ENCODE peak calls at places on chromosome 12, in eight cellular contexts. One of them, this sample, is unnamed.

GRCh38 chr12:123532808-123533649 is 490 bp downstream of the RILPL1 start:
- DNase-seq in PC-9: peak; percentile 37
- DNase-seq in SK-N-SH: no peak
- DNase-seq in GM23248: peak; percentile 74
- DNase-seq in PC-3: peak; percentile 17
- DNase-seq in Karpas-422: no peak
- DNase-seq in GM23338: peak; percentile 76
- DNase-seq in HCT116: no peak
- DNase-seq in this sample: peak; percentile 55

GRCh38 chr12:89566615-89567014 is 40.8 kb upstream of the POC1B start:
- DNase-seq in PC-9: no peak
- DNase-seq in SK-N-SH: no peak
- DNase-seq in GM23248: peak; percentile 77
- DNase-seq in PC-3: no peak
- DNase-seq in Karpas-422: no peak
- DNase-seq in GM23338: no peak
- DNase-seq in HCT116: no peak
- DNase-seq in this sample: no peak

GRCh38 chr12:10227648-10228047 is 15.0 kb downstream of the GABARAPL1 start:
- DNase-seq in PC-9: no peak
- DNase-seq in SK-N-SH: no peak
- DNase-seq in GM23248: no peak
- DNase-seq in PC-3: no peak
- DNase-seq in Karpas-422: no peak
- DNase-seq in GM23338: no peak
- DNase-seq in HCT116: no peak
- DNase-seq in this sample: no peak

GRCh38 chr12:9404469-9405260 is 196.5 kb upstream of the PZP start:
- DNase-seq in PC-9: no peak
- DNase-seq in SK-N-SH: peak; percentile 60
- DNase-seq in GM23248: peak; percentile 13
- DNase-seq in PC-3: no peak
- DNase-seq in Karpas-422: no peak
- DNase-seq in GM23338: no peak
- DNase-seq in HCT116: no peak
- DNase-seq in this sample: peak; percentile 19

GRCh38 chr12:90338365-90338764 is 616.6 kb downstream of the CCER1 start:
- DNase-seq in PC-9: no peak
- DNase-seq in SK-N-SH: no peak
- DNase-seq in GM23248: no peak
- DNase-seq in PC-3: no peak
- DNase-seq in Karpas-422: no peak
- DNase-seq in GM23338: peak; percentile 73
- DNase-seq in HCT116: no peak
- DNase-seq in this sample: no peak

GRCh38 chr12:53568428-53569173 is 57.6 kb downstream of the ATF7 start:
- DNase-seq in PC-9: no peak
- DNase-seq in SK-N-SH: no peak
- DNase-seq in GM23248: no peak
- DNase-seq in PC-3: no peak
- DNase-seq in Karpas-422: no peak
- DNase-seq in GM23338: no peak
- DNase-seq in HCT116: no peak
- DNase-seq in this sample: no peak

GRCh38 chr12:29104495-29104894 is 44.6 kb upstream of the FAR2 start:
- DNase-seq in PC-9: no peak
- DNase-seq in SK-N-SH: no peak
- DNase-seq in GM23248: no peak
- DNase-seq in PC-3: no peak
- DNase-seq in Karpas-422: no peak
- DNase-seq in GM23338: no peak
- DNase-seq in HCT116: no peak
- DNase-seq in this sample: no peak

GRCh38 chr12:98754095-98754494 is 109.0 kb downstream of the APAF1 start:
- DNase-seq in PC-9: no peak
- DNase-seq in SK-N-SH: no peak
- DNase-seq in GM23248: peak; percentile 80
- DNase-seq in PC-3: peak; percentile 94
- DNase-seq in Karpas-422: no peak
- DNase-seq in GM23338: no peak
- DNase-seq in HCT116: no peak
- DNase-seq in this sample: peak; percentile 69

GRCh38 chr12:80213871-80214270 is 114.5 kb downstream of the OTOGL start:
- DNase-seq in PC-9: no peak
- DNase-seq in SK-N-SH: no peak
- DNase-seq in GM23248: no peak
- DNase-seq in PC-3: no peak
- DNase-seq in Karpas-422: no peak
- DNase-seq in GM23338: no peak
- DNase-seq in HCT116: no peak
- DNase-seq in this sample: no peak

GRCh38 chr12:125068391-125068790 is 3.2 kb downstream of the AACS start:
- DNase-seq in PC-9: no peak
- DNase-seq in SK-N-SH: no peak
- DNase-seq in GM23248: no peak
- DNase-seq in PC-3: no peak
- DNase-seq in Karpas-422: no peak
- DNase-seq in GM23338: no peak
- DNase-seq in HCT116: no peak
- DNase-seq in this sample: no peak

GRCh38 chr12:122888232-122888752 is 7.6 kb downstream of the VPS37B start:
- DNase-seq in PC-9: peak; percentile 86
- DNase-seq in SK-N-SH: no peak
- DNase-seq in GM23248: peak; percentile 56
- DNase-seq in PC-3: peak; percentile 90
- DNase-seq in Karpas-422: no peak
- DNase-seq in GM23338: peak; percentile 89
- DNase-seq in HCT116: peak; percentile 81
- DNase-seq in this sample: peak; percentile 85

GRCh38 chr12:14167005-14167628 is 185.7 kb upstream of the GRIN2B start:
- DNase-seq in PC-9: peak; percentile 61
- DNase-seq in SK-N-SH: peak; percentile 67
- DNase-seq in GM23248: peak; percentile 60
- DNase-seq in PC-3: peak; percentile 73
- DNase-seq in Karpas-422: peak; percentile 87
- DNase-seq in GM23338: peak; percentile 75
- DNase-seq in HCT116: peak; percentile 61
- DNase-seq in this sample: peak; percentile 66

GRCh38 chr12:91098942-91099341 is 12.4 kb downstream of the LUM start:
- DNase-seq in PC-9: peak; percentile 34
- DNase-seq in SK-N-SH: no peak
- DNase-seq in GM23248: peak; percentile 92
- DNase-seq in PC-3: peak; percentile 77
- DNase-seq in Karpas-422: no peak
- DNase-seq in GM23338: no peak
- DNase-seq in HCT116: peak; percentile 24
- DNase-seq in this sample: peak; percentile 77

GRCh38 chr12:131506426-131506825 is 204.5 kb upstream of the SFSWAP start:
- DNase-seq in PC-9: no peak
- DNase-seq in SK-N-SH: no peak
- DNase-seq in GM23248: no peak
- DNase-seq in PC-3: no peak
- DNase-seq in Karpas-422: no peak
- DNase-seq in GM23338: no peak
- DNase-seq in HCT116: no peak
- DNase-seq in this sample: no peak
- H3K9me2 ChIP-seq in PC-9: no peaks in the 10 kb centered on the region
- H3K9me2 ChIP-seq in SK-N-SH: no peaks in the 10 kb centered on the region
- H3K9me2 ChIP-seq in GM23248: no peaks in the 10 kb centered on the region
- H3K9me2 ChIP-seq in PC-3: no peaks in the 10 kb centered on the region
- H3K9me2 ChIP-seq in Karpas-422: no peaks in the 10 kb centered on the region
- H3K9me2 ChIP-seq in GM23338: no peaks in the 10 kb centered on the region
- H3K9me2 ChIP-seq in HCT116: no peaks in the 10 kb centered on the region
- H3K9me2 ChIP-seq in this sample: no peaks in the 10 kb centered on the region

DNA sequence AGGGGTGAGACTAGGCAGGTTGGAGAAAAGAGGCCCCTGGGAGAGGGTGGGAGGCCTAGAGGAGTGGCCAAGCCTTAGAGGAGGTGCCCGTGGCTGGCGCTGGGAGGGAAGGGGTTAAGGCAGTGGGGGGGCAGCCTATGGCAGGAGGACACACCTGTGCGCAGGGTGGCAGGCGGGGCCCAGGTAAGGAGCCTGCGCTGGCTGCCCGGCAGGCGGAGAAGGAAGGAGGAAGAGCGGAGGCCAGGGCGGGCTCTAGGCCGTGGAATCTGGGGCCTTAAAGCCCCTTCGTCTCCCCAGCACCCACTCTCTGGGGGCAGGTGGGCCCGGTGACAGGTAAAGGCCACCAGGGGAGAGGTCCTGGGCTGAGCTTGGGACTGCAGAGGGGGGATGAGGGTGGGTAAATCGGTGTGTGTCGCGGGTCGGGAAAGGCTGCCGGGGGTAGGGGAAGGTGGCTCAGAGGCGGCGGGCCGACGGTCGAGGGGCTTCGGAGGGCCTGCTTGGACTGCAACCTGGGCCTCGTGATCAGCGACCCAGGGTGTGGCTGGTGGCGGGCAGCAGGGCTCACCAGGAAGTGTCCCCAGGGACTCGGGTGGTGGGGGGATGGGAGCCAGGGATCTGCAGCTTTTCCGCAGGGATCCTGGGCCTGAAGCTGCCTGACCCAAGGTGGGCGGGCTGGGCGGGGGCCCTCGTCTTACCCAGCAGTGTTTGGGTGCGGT is 7.3 kb downstream of the PHB2 start:
- DNase-seq in PC-9: peak; percentile 99
- DNase-seq in SK-N-SH: peak; percentile 38
- DNase-seq in GM23248: no peak
- DNase-seq in PC-3: no peak
- DNase-seq in Karpas-422: peak; percentile 72
- DNase-seq in GM23338: peak; percentile 95
- DNase-seq in HCT116: peak; percentile 89
- DNase-seq in this sample: peak; percentile 95
- H3K4me3 ChIP-seq in PC-9: peak overlapping the region; percentile 98
- H3K4me3 ChIP-seq in SK-N-SH: no peak overlapping the region
- H3K4me3 ChIP-seq in GM23248: no peak overlapping the region
- H3K4me3 ChIP-seq in PC-3: no peak overlapping the region
- H3K4me3 ChIP-seq in Karpas-422: no peak overlapping the region
- H3K4me3 ChIP-seq in GM23338: peak overlapping the region; percentile 95
- H3K4me3 ChIP-seq in HCT116: peak overlapping the region; percentile 96
- H3K4me3 ChIP-seq in this sample: peak overlapping the region; percentile 74

GRCh38 chr12:75170786-75171185 is 38.9 kb downstream of the KCNC2 start:
- DNase-seq in PC-9: no peak
- DNase-seq in SK-N-SH: no peak
- DNase-seq in GM23248: no peak
- DNase-seq in PC-3: no peak
- DNase-seq in Karpas-422: no peak
- DNase-seq in GM23338: no peak
- DNase-seq in HCT116: no peak
- DNase-seq in this sample: no peak
- H3K9me2 ChIP-seq in PC-9: no peaks in the 10 kb centered on the region
- H3K9me2 ChIP-seq in SK-N-SH: peaks cover 3% of the 10 kb centered on the region
- H3K9me2 ChIP-seq in GM23248: no peaks in the 10 kb centered on the region
- H3K9me2 ChIP-seq in PC-3: no peaks in the 10 kb centered on the region
- H3K9me2 ChIP-seq in Karpas-422: no peaks in the 10 kb centered on the region
- H3K9me2 ChIP-seq in GM23338: no peaks in the 10 kb centered on the region
- H3K9me2 ChIP-seq in HCT116: no peaks in the 10 kb centered on the region
- H3K9me2 ChIP-seq in this sample: no peaks in the 10 kb centered on the region

GRCh38 chr12:94263011-94263786 is 114.8 kb downstream of the PLXNC1 start:
- DNase-seq in PC-9: no peak
- DNase-seq in SK-N-SH: no peak
- DNase-seq in GM23248: peak; percentile 6
- DNase-seq in PC-3: no peak
- DNase-seq in Karpas-422: peak; percentile 55
- DNase-seq in GM23338: peak; percentile 42
- DNase-seq in HCT116: no peak
- DNase-seq in this sample: no peak

GRCh38 chr12:94261119-94261518 is 112.7 kb downstream of the PLXNC1 start:
- DNase-seq in PC-9: no peak
- DNase-seq in SK-N-SH: no peak
- DNase-seq in GM23248: no peak
- DNase-seq in PC-3: no peak
- DNase-seq in Karpas-422: no peak
- DNase-seq in GM23338: peak; percentile 83
- DNase-seq in HCT116: no peak
- DNase-seq in this sample: no peak

GRCh38 chr12:94261781-94262180 is 113.4 kb downstream of the PLXNC1 start:
- DNase-seq in PC-9: no peak
- DNase-seq in SK-N-SH: no peak
- DNase-seq in GM23248: no peak
- DNase-seq in PC-3: no peak
- DNase-seq in Karpas-422: no peak
- DNase-seq in GM23338: no peak
- DNase-seq in HCT116: no peak
- DNase-seq in this sample: no peak

GRCh38 chr12:94263905-94264655 is 115.7 kb downstream of the PLXNC1 start:
- DNase-seq in PC-9: no peak
- DNase-seq in SK-N-SH: no peak
- DNase-seq in GM23248: peak; percentile 46
- DNase-seq in PC-3: no peak
- DNase-seq in Karpas-422: no peak
- DNase-seq in GM23338: peak; percentile 87
- DNase-seq in HCT116: no peak
- DNase-seq in this sample: no peak

GRCh38 chr12:94262228-94263010 is 114.0 kb downstream of the PLXNC1 start:
- DNase-seq in PC-9: peak; percentile 56
- DNase-seq in SK-N-SH: peak; percentile 79
- DNase-seq in GM23248: peak; percentile 99
- DNase-seq in PC-3: peak; percentile 62
- DNase-seq in Karpas-422: peak; percentile 93
- DNase-seq in GM23338: no peak
- DNase-seq in HCT116: peak; percentile 12
- DNase-seq in this sample: peak; percentile 91
- H3K4me3 ChIP-seq in PC-9: peak overlapping the region; percentile 42
- H3K4me3 ChIP-seq in SK-N-SH: peak overlapping the region; percentile 22
- H3K4me3 ChIP-seq in GM23248: peak overlapping the region; percentile 77
- H3K4me3 ChIP-seq in PC-3: peak overlapping the region; percentile 77
- H3K4me3 ChIP-seq in Karpas-422: peak overlapping the region; percentile 78
- H3K4me3 ChIP-seq in GM23338: no peak overlapping the region
- H3K4me3 ChIP-seq in HCT116: peak overlapping the region; percentile 57
- H3K4me3 ChIP-seq in this sample: no peak overlapping the region

GRCh38 chr12:51546102-51546501 is 44.9 kb upstream of the SCN8A start:
- DNase-seq in PC-9: no peak
- DNase-seq in SK-N-SH: no peak
- DNase-seq in GM23248: no peak
- DNase-seq in PC-3: peak; percentile 36
- DNase-seq in Karpas-422: no peak
- DNase-seq in GM23338: no peak
- DNase-seq in HCT116: no peak
- DNase-seq in this sample: no peak
- H3K9me2 ChIP-seq in PC-9: no peaks in the 10 kb centered on the region
- H3K9me2 ChIP-seq in SK-N-SH: no peaks in the 10 kb centered on the region
- H3K9me2 ChIP-seq in GM23248: no peaks in the 10 kb centered on the region
- H3K9me2 ChIP-seq in PC-3: no peaks in the 10 kb centered on the region
- H3K9me2 ChIP-seq in Karpas-422: no peaks in the 10 kb centered on the region
- H3K9me2 ChIP-seq in GM23338: no peaks in the 10 kb centered on the region
- H3K9me2 ChIP-seq in HCT116: no peaks in the 10 kb centered on the region
- H3K9me2 ChIP-seq in this sample: no peaks in the 10 kb centered on the region

DNA sequence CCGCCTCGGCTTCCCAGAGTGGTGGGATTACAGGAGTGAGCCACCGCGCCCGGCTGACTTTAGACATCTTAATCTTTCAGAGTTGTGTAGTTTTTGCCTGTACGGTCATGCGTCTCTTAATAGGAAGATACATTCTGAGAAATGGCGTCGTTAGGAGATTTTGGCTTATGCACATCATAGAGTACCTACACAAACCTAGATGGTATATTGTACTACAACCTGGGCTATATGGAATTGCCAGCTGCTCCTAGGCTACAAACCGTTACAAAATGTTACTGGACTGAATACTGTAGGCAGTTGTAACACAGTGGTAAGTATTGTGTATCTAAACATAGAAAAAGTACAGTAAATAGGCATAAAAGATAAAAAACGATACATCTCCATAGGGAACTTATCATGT is 1.3 kb downstream of the TSFM start:
- DNase-seq in PC-9: no peak
- DNase-seq in SK-N-SH: no peak
- DNase-seq in GM23248: no peak
- DNase-seq in PC-3: no peak
- DNase-seq in Karpas-422: no peak
- DNase-seq in GM23338: no peak
- DNase-seq in HCT116: no peak
- DNase-seq in this sample: no peak
- H3K4me3 ChIP-seq in PC-9: no peak overlapping the region
- H3K4me3 ChIP-seq in SK-N-SH: no peak overlapping the region
- H3K4me3 ChIP-seq in GM23248: peak overlapping the region; percentile 98
- H3K4me3 ChIP-seq in PC-3: peak overlapping the region; percentile 93
- H3K4me3 ChIP-seq in Karpas-422: peak overlapping the region; percentile 85
- H3K4me3 ChIP-seq in GM23338: peak overlapping the region; percentile 100
- H3K4me3 ChIP-seq in HCT116: peak overlapping the region; percentile 98
- H3K4me3 ChIP-seq in this sample: no peak overlapping the region